ENCODE peak calls at places on chromosomes 1 and 21, in four cellular contexts. U is AG09319; X is endothelial cell; L is CD4-positive, alpha-beta T cell. W is an unnamed sample.

GRCh38 chr1:67793562-67793961 is 39.7 kb downstream of the GNG12 start:
- DNase-seq in U (no peak), L (no peak), X (no peak), W (no peak)

GRCh38 chr21:45846373-45847160 is 135.0 kb upstream of the COL6A1 start:
- DNase-seq in L (no peak), X (no peak), U (no peak), W (no peak)

GRCh38 chr1:109892476-109893368 is 17.9 kb upstream of the CSF1 start:
- DNase-seq in X (peak), L (no peak), U (no peak), W (no peak)

GRCh38 chr1:227805606-227806197 is 9.8 kb upstream of the PRSS38 start:
- DNase-seq in X (no peak), L (no peak), U (peak), W (no peak)

GRCh38 chr1:171984262-171984661 is 143.0 kb downstream of the DNM3 start:
- DNase-seq in U (no peak), X (no peak), L (no peak), W (no peak)

GRCh38 chr1:58233753-58234152 is 312.8 kb downstream of the OMA1 start:
- DNase-seq in L (no peak), U (no peak), X (no peak), W (no peak)

GRCh38 chr1:152162826-152163463 is 3.9 kb upstream of the RPTN start:
- DNase-seq in X (no peak), U (peak), L (no peak), W (no peak)

GRCh38 chr1:58308206-58308605 is 238.3 kb downstream of the OMA1 start:
- DNase-seq in L (no peak), X (no peak), U (no peak), W (no peak)

GRCh38 chr1:183080406-183080805 is 57.2 kb downstream of the LAMC1 start:
- DNase-seq in U (no peak), X (no peak), L (no peak), W (no peak)

GRCh38 chr1:77538956-77539509 is 143.4 kb downstream of the ZZZ3 start:
- DNase-seq in X (no peak), L (no peak), U (peak), W (no peak)

GRCh38 chr1:68010094-68010493 is 40.3 kb downstream of the DIRAS3 start:
- DNase-seq in X (no peak), L (no peak), U (no peak), W (no peak)

GRCh38 chr1:84020151-84020550 is 21.2 kb upstream of the TTLL7 start:
- DNase-seq in L (no peak), U (no peak), X (no peak), W (no peak)

GRCh38 chr1:84390231-84390630 is 8.1 kb upstream of the DNASE2B start:
- DNase-seq in X (no peak), U (no peak), L (no peak), W (no peak)

GRCh38 chr1:207644852-207645631 is at the start of gene CR1L:
- DNase-seq in X (peak), U (no peak), L (peak), W (peak)

GRCh38 chr1:29703596-29703995 is 467.3 kb downstream of the PTPRU start:
- DNase-seq in X (peak), U (no peak), L (no peak), W (peak)

GRCh38 chr1:182119631-182120030 is 58.1 kb upstream of the ZNF648 start:
- DNase-seq in U (no peak), L (no peak), X (no peak), W (no peak)

GRCh38 chr1:234473123-234473522 is 5.9 kb downstream of the TARBP1 start:
- DNase-seq in U (no peak), X (no peak), L (no peak), W (no peak)

GRCh38 chr1:215257280-215257679 is 174.7 kb downstream of the KCNK2 start:
- DNase-seq in U (no peak), L (no peak), X (no peak), W (no peak)

GRCh38 chr1:10054465-10054864 is 21.7 kb downstream of the UBE4B start:
- DNase-seq in X (no peak), U (no peak), L (no peak), W (no peak)

GRCh38 chr21:36321325-36322082 is 1.5 kb downstream of the MORC3 start:
- DNase-seq in U (no peak), L (no peak), X (peak), W (peak)

GRCh38 chr1:71721532-71721931 is 560.8 kb downstream of the NEGR1 start:
- DNase-seq in L (no peak), U (no peak), X (no peak), W (no peak)
- TF ChIP-seq CTCF in L (no peak), U (no peak), X (no peak), W (no peak)

GRCh38 chr21:14384453-14384852 is 1.5 kb upstream of the HSPA13 start:
- DNase-seq in X (no peak), L (no peak), U (no peak), W (no peak)

GRCh38 chr21:14388282-14388681 is 5.3 kb upstream of the HSPA13 start:
- DNase-seq in U (no peak), L (no peak), X (no peak), W (no peak)

GRCh38 chr21:14382486-14382834 is 486 bp downstream of the HSPA13 start:
- DNase-seq in L (no peak), X (no peak), U (no peak), W (no peak)

GRCh38 chr21:14383596-14384210 is 757 bp upstream of the HSPA13 start:
- DNase-seq in U (no peak), L (no peak), X (no peak), W (peak)

DNA sequence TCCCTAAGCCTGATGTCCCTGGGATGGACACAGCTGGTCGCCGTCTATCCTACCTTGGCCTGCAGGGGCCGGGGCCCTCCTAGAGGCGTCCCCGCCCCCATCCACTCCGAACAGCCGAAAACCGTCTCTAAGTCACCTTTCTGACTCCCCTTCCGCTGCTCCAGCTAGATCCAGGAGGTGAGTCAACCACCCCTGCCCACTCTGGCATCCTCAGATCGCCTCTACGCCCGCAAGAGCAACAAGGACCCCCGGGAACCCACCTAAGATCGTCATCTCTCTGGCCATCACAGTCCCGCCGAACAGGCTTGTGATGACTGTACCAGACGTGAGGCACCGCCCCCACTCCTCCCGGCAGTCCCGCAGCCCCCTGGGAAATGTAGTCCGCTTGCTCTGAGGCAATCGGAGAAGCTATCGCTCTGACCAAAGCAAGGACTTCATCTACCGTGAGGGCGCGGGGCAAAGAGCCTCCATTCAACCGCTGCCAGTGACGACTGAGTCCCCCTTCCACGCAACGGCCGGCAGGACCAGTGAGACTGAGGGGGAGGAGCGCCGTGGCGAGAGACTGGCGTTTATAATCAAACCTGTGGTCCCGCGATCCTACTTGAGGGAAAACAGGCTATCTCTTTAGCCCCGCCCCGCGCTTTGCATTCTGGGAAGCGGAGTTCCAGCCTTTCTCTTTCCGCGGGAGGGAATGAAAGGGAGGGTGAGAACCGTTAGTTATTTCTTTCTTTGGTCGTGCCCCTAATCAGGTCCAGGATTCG is at the start of gene HSPA13:
- DNase-seq in L (peak), U (peak), X (peak), W (peak)
- TF ChIP-seq CTCF in L (no peak), U (peak), X (no peak), W (no peak)

GRCh38 chr1:203678943-203679661 is 52.5 kb downstream of the ATP2B4 start:
- DNase-seq in U (no peak), X (no peak), L (no peak), W (no peak)

GRCh38 chr1:203675596-203676347 is 49.1 kb downstream of the ATP2B4 start:
- DNase-seq in X (no peak), L (no peak), U (no peak), W (peak)

GRCh38 chr1:203673550-203674411 is 47.1 kb downstream of the ATP2B4 start:
- DNase-seq in U (peak), X (peak), L (peak), W (peak)

GRCh38 chr1:203677771-203678170 is 51.1 kb downstream of the ATP2B4 start:
- DNase-seq in X (no peak), U (no peak), L (no peak), W (no peak)

GRCh38 chr1:203676455-203676854 is 49.8 kb downstream of the ATP2B4 start:
- DNase-seq in U (no peak), L (no peak), X (no peak), W (no peak)
- TF ChIP-seq CTCF in U (no peak), L (no peak), X (no peak), W (no peak)

DNA sequence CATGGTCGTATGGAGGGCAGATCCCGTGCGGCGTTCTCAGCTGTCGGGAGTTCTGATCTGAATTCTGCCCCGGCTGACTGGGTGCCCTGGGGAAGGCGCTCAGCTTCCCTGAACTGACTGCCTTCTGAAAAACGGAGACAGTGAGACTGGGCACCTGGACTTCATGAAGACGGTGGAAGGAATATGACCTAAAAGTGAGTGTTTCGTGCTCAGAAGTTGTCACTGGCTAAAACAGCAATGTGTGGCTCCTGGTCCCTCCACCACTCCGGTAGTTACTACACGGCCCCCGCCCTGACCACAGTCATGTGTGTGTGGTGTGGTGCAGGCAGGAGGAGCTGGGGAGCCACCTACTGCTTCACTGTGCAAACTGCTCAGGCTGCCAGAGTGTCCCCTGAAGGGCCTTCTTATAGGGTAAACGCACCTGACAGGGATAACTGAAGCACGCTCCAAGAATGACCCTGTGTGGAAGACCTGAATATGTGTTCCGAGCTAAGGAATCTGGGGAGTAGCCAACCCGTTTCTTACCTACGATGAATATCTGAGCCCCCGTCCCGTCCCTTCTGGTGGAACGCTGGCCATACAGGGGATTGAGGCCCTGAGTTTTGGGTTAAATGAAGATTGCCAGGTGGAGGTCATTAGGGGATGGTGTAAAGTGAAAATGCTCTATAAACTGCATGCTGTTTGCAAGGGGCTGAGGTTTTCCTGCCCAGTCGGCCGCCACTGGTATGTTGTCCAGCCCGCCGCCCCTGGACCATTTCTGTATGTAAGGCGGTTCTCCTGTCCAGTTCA is 640 bp upstream of the MYOM3 start:
- DNase-seq in U (peak), L (peak), X (peak), W (peak)
- TF ChIP-seq CTCF in U (peak), L (no peak), X (no peak), W (peak)

GRCh38 chr1:26797627-26798026 is 9.9 kb downstream of the PIGV start:
- DNase-seq in L (no peak), U (no peak), X (no peak), W (no peak)
- TF ChIP-seq CTCF in L (no peak), U (no peak), X (no peak), W (no peak)

GRCh38 chr1:115461526-115461925 is 123.5 kb upstream of the NGF start:
- DNase-seq in U (no peak), L (no peak), X (no peak), W (no peak)

GRCh38 chr1:115466433-115466832 is 128.4 kb upstream of the NGF start:
- DNase-seq in U (no peak), X (peak), L (no peak), W (no peak)

GRCh38 chr1:115465802-115466363 is 127.8 kb upstream of the NGF start:
- DNase-seq in X (no peak), L (no peak), U (no peak), W (no peak)

GRCh38 chr1:115462677-115463076 is 124.6 kb upstream of the NGF start:
- DNase-seq in X (no peak), L (no peak), U (no peak), W (no peak)

DNA sequence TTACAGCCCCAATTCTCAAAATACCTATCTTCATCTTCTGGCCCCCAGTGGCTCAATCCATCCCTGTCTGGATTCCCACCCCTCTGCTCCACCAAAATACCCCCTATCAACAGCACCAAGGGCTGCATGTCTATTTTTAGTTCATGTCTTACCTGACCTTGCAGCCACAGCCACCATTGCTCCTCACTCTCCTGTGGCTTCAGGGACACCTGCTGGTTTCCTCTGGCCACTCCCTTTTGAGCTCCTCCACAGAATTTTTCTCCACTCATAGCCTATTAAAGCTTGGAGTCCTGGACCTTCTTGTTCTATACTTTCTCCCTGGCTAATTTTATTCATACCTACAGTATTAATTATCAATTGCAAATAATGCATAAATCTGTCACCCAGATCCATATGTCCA is 125.3 kb upstream of the NGF start:
- DNase-seq in U (no peak), L (no peak), X (no peak), W (no peak)
- TF ChIP-seq CTCF in U (no peak), L (no peak), X (no peak), W (no peak)

GRCh38 chr1:243409284-243409683 is 153.4 kb downstream of the SDCCAG8 start:
- DNase-seq in L (no peak), X (no peak), U (no peak), W (no peak)
- TF ChIP-seq CTCF in L (no peak), X (no peak), U (no peak), W (no peak)

GRCh38 chr1:39507230-39507928 is 15.9 kb downstream of the BMP8A start:
- DNase-seq in X (peak), U (no peak), L (no peak), W (no peak)

GRCh38 chr1:39509360-39510009 is 18.0 kb downstream of the BMP8A start:
- DNase-seq in L (no peak), U (no peak), X (no peak), W (peak)

GRCh38 chr1:39505289-39505688 is 13.9 kb downstream of the BMP8A start:
- DNase-seq in L (no peak), X (no peak), U (no peak), W (no peak)

GRCh38 chr1:39508857-39509305 is 17.4 kb downstream of the BMP8A start:
- DNase-seq in L (no peak), U (no peak), X (no peak), W (no peak)

GRCh38 chr1:39508266-39508665 is 16.8 kb downstream of the BMP8A start:
- DNase-seq in U (no peak), X (no peak), L (no peak), W (no peak)
- TF ChIP-seq CTCF in U (no peak), X (no peak), L (no peak), W (no peak)

GRCh38 chr21:42164818-42165217 is 54.1 kb upstream of the ABCG1 start:
- DNase-seq in L (no peak), X (no peak), U (no peak), W (no peak)
- TF ChIP-seq CTCF in L (no peak), X (no peak), U (no peak), W (no peak)

DNA sequence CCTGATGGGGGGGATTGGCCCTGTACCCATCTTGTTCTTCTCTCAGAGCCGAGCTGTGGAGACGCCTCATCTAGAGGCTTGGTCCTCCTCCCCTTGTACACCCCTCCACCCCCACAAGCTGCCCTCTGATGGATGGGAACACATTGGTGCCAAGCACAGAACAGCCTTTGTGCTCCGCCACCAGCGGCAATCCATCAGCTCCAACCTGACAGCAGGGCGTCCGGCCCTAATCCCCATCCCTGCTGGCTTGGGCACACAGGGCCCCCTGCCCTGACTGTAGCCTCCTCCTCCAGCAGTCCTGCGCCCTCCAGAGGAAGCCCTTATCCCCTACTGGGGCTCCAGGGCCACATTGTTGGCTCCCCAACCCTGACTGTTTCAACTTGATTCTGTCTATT is 3.8 kb upstream of the MYOG start:
- DNase-seq in X (no peak), L (no peak), U (no peak), W (no peak)
- TF ChIP-seq CTCF in X (no peak), L (no peak), U (no peak), W (no peak)

W was measured in HL-60.